ENCODE peak calls at places on chromosomes 16 and 17, in eight cellular contexts. G, Z, I, D, F, V, N and U are unnamed samples.

GRCh38 chr17:78184868-78185267 is 2.0 kb downstream of the TK1 start:
- DNase-seq in G (no peak), Z (no peak), I (no peak), D (no peak), F (no peak), V (no peak), N (no peak), U (no peak)

GRCh38 chr17:35560703-35561102 is at the start of gene SLFN14:
- DNase-seq in G (no peak), Z (no peak), I (no peak), D (no peak), F (no peak), V (no peak), N (no peak), U (no peak)

GRCh38 chr17:32565401-32565800 is 78.6 kb downstream of the CDK5R1 start:
- DNase-seq in G (no peak), Z (no peak), I (no peak), D (no peak), F (no peak), V (no peak), N (no peak), U (no peak)

GRCh38 chr17:40884708-40885512 is at the start of gene KRT20:
- DNase-seq in G (no peak), Z (no peak), I (no peak), D (no peak), F (no peak), V (no peak), N (no peak), U (no peak)

GRCh38 chr17:29674270-29674669 is 51.6 kb upstream of the CORO6 start:
- DNase-seq in G (no peak), Z (no peak), I (no peak), D (no peak), F (no peak), V (no peak), N (no peak), U (no peak)

GRCh38 chr17:39617446-39618251 is 9.1 kb upstream of the PPP1R1B start:
- DNase-seq in G (no peak), Z (no peak), I (peak; percentile 59), D (peak; percentile 36), F (peak; percentile 45), V (peak; percentile 57), N (peak; percentile 77), U (peak; percentile 43)

GRCh38 chr17:58315281-58315711 is 13.3 kb downstream of the TSPOAP1 start:
- DNase-seq in G (peak; percentile 56), Z (no peak), I (no peak), D (no peak), F (no peak), V (no peak), N (peak; percentile 0), U (no peak)

GRCh38 chr17:72531729-72532128 is 410.9 kb downstream of the SOX9 start:
- DNase-seq in G (no peak), Z (no peak), I (no peak), D (no peak), F (no peak), V (peak; percentile 41), N (no peak), U (no peak)

GRCh38 chr17:83196088-83196765 is 116.8 kb downstream of the METRNL start:
- DNase-seq in G (peak; percentile 29), Z (no peak), I (no peak), D (peak; percentile 89), F (no peak), V (peak; percentile 24), N (peak; percentile 82), U (no peak)

GRCh38 chr16:68338326-68339119 is 27.7 kb downstream of the PRMT7 start:
- DNase-seq in G (no peak), Z (no peak), I (no peak), D (no peak), F (no peak), V (no peak), N (no peak), U (no peak)

GRCh38 chr17:73476890-73477350 is 165.1 kb upstream of the CDC42EP4 start:
- DNase-seq in G (no peak), Z (no peak), I (peak; percentile 32), D (no peak), F (no peak), V (no peak), N (no peak), U (no peak)

GRCh38 chr17:73336613-73337400 is 25.0 kb upstream of the CDC42EP4 start:
- DNase-seq in G (no peak), Z (no peak), I (no peak), D (no peak), F (no peak), V (no peak), N (no peak), U (no peak)

GRCh38 chr16:85856585-85856984 is 42.4 kb upstream of the IRF8 start:
- DNase-seq in G (no peak), Z (no peak), I (no peak), D (no peak), F (no peak), V (no peak), N (no peak), U (no peak)

GRCh38 chr16:31143036-31143888 is 6.6 kb downstream of the PRSS36 start:
- DNase-seq in G (no peak), Z (no peak), I (no peak), D (no peak), F (no peak), V (no peak), N (no peak), U (no peak)

GRCh38 chr16:9251026-9251425 is 159.6 kb downstream of the HAPSTR1 start:
- DNase-seq in G (no peak), Z (no peak), I (no peak), D (no peak), F (no peak), V (no peak), N (no peak), U (no peak)

GRCh38 chr17:44757918-44758413 is 822 bp upstream of the ADAM11 start:
- DNase-seq in G (no peak), Z (no peak), I (no peak), D (no peak), F (no peak), V (no peak), N (no peak), U (no peak)

GRCh38 chr16:75566889-75567255 is 693 bp downstream of the GABARAPL2 start:
- DNase-seq in G (no peak), Z (peak; percentile 15), I (no peak), D (no peak), F (peak; percentile 14), V (no peak), N (peak; percentile 13), U (peak; percentile 24)

GRCh38 chr16:29899516-29900101 is at the start of gene SEZ6L2:
- DNase-seq in G (peak; percentile 94), Z (peak; percentile 96), I (peak; percentile 93), D (peak; percentile 84), F (peak; percentile 16), V (peak; percentile 95), N (peak; percentile 87), U (peak; percentile 68)

GRCh38 chr17:20092292-20092867 is 83.2 kb downstream of the SPECC1 start:
- DNase-seq in G (no peak), Z (no peak), I (no peak), D (no peak), F (no peak), V (no peak), N (no peak), U (no peak)

GRCh38 chr17:18025596-18026407 is 13.2 kb downstream of the ATPAF2 start:
- DNase-seq in G (no peak), Z (peak; percentile 52), I (no peak), D (peak; percentile 30), F (peak; percentile 17), V (peak; percentile 59), N (peak; percentile 80), U (peak; percentile 36)

GRCh38 chr17:8056232-8056975 is 17.5 kb downstream of the ALOX15B start:
- DNase-seq in G (peak; percentile 88), Z (peak; percentile 98), I (no peak), D (peak; percentile 75), F (no peak), V (peak; percentile 91), N (peak; percentile 51), U (peak; percentile 77)

GRCh38 chr17:3985800-3986199 is 21.6 kb upstream of the ATP2A3 start:
- DNase-seq in G (no peak), Z (no peak), I (no peak), D (no peak), F (no peak), V (no peak), N (no peak), U (no peak)

GRCh38 chr16:3908951-3909437 is 28.5 kb upstream of the CREBBP start:
- DNase-seq in G (no peak), Z (no peak), I (no peak), D (no peak), F (no peak), V (no peak), N (no peak), U (no peak)

GRCh38 chr16:67235816-67236547 is 9.1 kb downstream of the TMEM208 start:
- DNase-seq in G (no peak), Z (no peak), I (no peak), D (no peak), F (no peak), V (no peak), N (no peak), U (no peak)

GRCh38 chr17:79080761-79081290 is 6.2 kb downstream of the ENGASE start:
- DNase-seq in G (no peak), Z (no peak), I (no peak), D (no peak), F (no peak), V (no peak), N (no peak), U (no peak)

GRCh38 chr16:2701713-2702437 is 18.1 kb downstream of the PRSS27 start:
- DNase-seq in G (no peak), Z (no peak), I (no peak), D (no peak), F (no peak), V (no peak), N (no peak), U (no peak)

GRCh38 chr17:61452301-61453290 is at the start of gene TBX4:
- DNase-seq in G (no peak), Z (no peak), I (no peak), D (no peak), F (no peak), V (no peak), N (no peak), U (no peak)

GRCh38 chr16:89552329-89552728 is 8.2 kb upstream of the RPL13 start:
- DNase-seq in G (no peak), Z (no peak), I (no peak), D (no peak), F (no peak), V (no peak), N (no peak), U (no peak)